ENCODE peak calls at places on chromosomes 5 and 9, in nine cellular contexts. J is upper lobe of left lung; T is transverse colon; I is CD8-positive, alpha-beta T cell; B is heart right ventricle; E is fibroblast of lung; C is tibial nerve; M is PC-3; P is naive thymus-derived CD4-positive, alpha-beta T cell. Q is an unnamed sample. For H3K4me1, the result is how much of the 10 kb centered on the place peaks cover.

GRCh38 chr5:105836906-105837305 is 1833.8 kb downstream of the EFNA5 start:
- DNase-seq in T (no peak), I (no peak), M (no peak), E (no peak), C (no peak), P (no peak), B (no peak), J (no peak), Q (no peak)

GRCh38 chr5:67301285-67301904 is 104.8 kb upstream of the CD180 start:
- DNase-seq in P (no peak), B (peak), I (no peak), C (peak), J (peak), T (peak), M (peak), E (peak), Q (peak)

GRCh38 chr5:138469540-138470321 is 4.5 kb downstream of the EGR1 start:
- DNase-seq in T (peak), I (no peak), J (no peak), C (no peak), E (peak), B (no peak), P (no peak), M (no peak), Q (peak)

GRCh38 chr9:134659688-134660131 is 18.1 kb downstream of the COL5A1 start:
- DNase-seq in E (no peak), M (no peak), P (no peak), J (no peak), I (no peak), T (no peak), C (no peak), B (no peak), Q (no peak)

GRCh38 chr9:74953235-74953741 is 576 bp upstream of the C9orf40 start:
- DNase-seq in I (no peak), T (no peak), C (no peak), J (no peak), M (no peak), P (no peak), B (no peak), E (peak), Q (peak)

GRCh38 chr5:97164846-97165245 is 18.2 kb downstream of the RIOK2 start:
- DNase-seq in C (no peak), J (no peak), T (no peak), B (no peak), I (no peak), E (no peak), P (no peak), M (no peak), Q (peak)

GRCh38 chr5:103450333-103451061 is 112.1 kb downstream of the NUDT12 start:
- DNase-seq in I (no peak), M (peak), J (no peak), E (peak), B (no peak), T (no peak), C (no peak), P (no peak), Q (peak)

GRCh38 chr9:3012843-3013242 is 168.9 kb upstream of the PUM3 start:
- DNase-seq in T (no peak), P (no peak), B (no peak), M (no peak), I (no peak), E (no peak), C (no peak), J (no peak), Q (no peak)

GRCh38 chr5:108521841-108522506 is 140.1 kb upstream of the FBXL17 start:
- DNase-seq in E (peak), I (no peak), M (peak), J (no peak), T (no peak), B (no peak), P (peak), C (no peak), Q (peak)

GRCh38 chr5:101018299-101018698 is 115.2 kb upstream of the ST8SIA4 start:
- DNase-seq in M (peak), P (no peak), C (no peak), B (no peak), I (no peak), T (no peak), J (no peak), E (no peak), Q (no peak)

GRCh38 chr5:79301046-79301712 is 65.2 kb downstream of the JMY start:
- DNase-seq in P (no peak), M (peak), I (no peak), T (no peak), E (peak), B (no peak), C (no peak), J (no peak), Q (no peak)

GRCh38 chr9:4099961-4100360 is 199.9 kb downstream of the GLIS3 start:
- DNase-seq in E (peak), T (no peak), M (no peak), J (no peak), B (no peak), P (no peak), I (no peak), C (no peak), Q (no peak)

GRCh38 chr9:133973791-133974630 is 18.1 kb downstream of the VAV2 start:
- DNase-seq in C (no peak), I (no peak), P (no peak), B (no peak), T (peak), E (no peak), J (no peak), M (no peak), Q (no peak)

GRCh38 chr9:6247266-6247665 is 31.7 kb downstream of the IL33 start:
- DNase-seq in M (peak), B (no peak), E (no peak), I (no peak), C (no peak), T (no peak), P (no peak), J (no peak), Q (peak)

GRCh38 chr9:122383992-122384461 is 13.2 kb downstream of the PTGS1 start:
- DNase-seq in P (no peak), E (peak), I (no peak), J (no peak), T (no peak), C (no peak), M (peak), B (no peak), Q (peak)

GRCh38 chr9:112140936-112141335 is 34.2 kb downstream of the SUSD1 start:
- DNase-seq in M (peak), P (no peak), E (no peak), B (no peak), C (no peak), I (no peak), J (no peak), T (no peak), Q (peak)

GRCh38 chr9:3939820-3940219 is 360.0 kb downstream of the GLIS3 start:
- DNase-seq in I (no peak), T (no peak), B (no peak), P (no peak), C (no peak), M (peak), E (no peak), J (no peak), Q (peak)

GRCh38 chr9:3479516-3480352 is 46.1 kb downstream of the RFX3 start:
- DNase-seq in J (no peak), M (no peak), I (no peak), B (no peak), P (no peak), T (no peak), E (no peak), C (no peak), Q (no peak)

GRCh38 chr5:57494104-57495098 is 11.8 kb upstream of the ACTBL2 start:
- DNase-seq in T (peak), C (no peak), P (no peak), B (peak), E (peak), M (peak), J (peak), I (no peak), Q (peak)

GRCh38 chr9:106620081-106620480 is 242.9 kb upstream of the ZNF462 start:
- DNase-seq in C (no peak), P (no peak), E (no peak), B (no peak), M (no peak), I (no peak), T (no peak), J (no peak), Q (no peak)

GRCh38 chr9:28883209-28883608 is 1309.9 kb upstream of the C9orf72 start:
- DNase-seq in P (no peak), C (no peak), T (no peak), E (no peak), I (no peak), M (no peak), J (no peak), B (no peak), Q (no peak)

GRCh38 chr5:84239509-84239908 is 145.2 kb downstream of the EDIL3 start:
- DNase-seq in C (no peak), E (peak), I (no peak), M (peak), B (no peak), T (no peak), J (no peak), P (no peak), Q (peak)

GRCh38 chr5:131431794-131432193 is 167.9 kb downstream of the CDC42SE2 start:
- DNase-seq in J (no peak), T (no peak), E (no peak), M (no peak), B (no peak), C (no peak), P (no peak), I (no peak), Q (no peak)

GRCh38 chr9:18947772-18948391 is 85.1 kb downstream of the SAXO1 start:
- DNase-seq in J (peak), B (no peak), M (no peak), T (no peak), P (no peak), C (no peak), E (no peak), I (no peak), Q (no peak)

GRCh38 chr5:139709587-139710369 is 61.6 kb downstream of the CXXC5 start:
- DNase-seq in M (no peak), C (no peak), B (peak), I (peak), T (peak), E (no peak), J (no peak), P (peak), Q (no peak)

GRCh38 chr5:66538531-66538930 is 57.7 kb upstream of the MAST4 start:
- DNase-seq in P (no peak), B (no peak), C (no peak), J (no peak), M (no peak), I (no peak), E (no peak), T (no peak), Q (peak)

GRCh38 chr5:156326718-156327259 is at the start of gene SGCD:
- DNase-seq in I (no peak), B (peak), T (peak), J (peak), P (no peak), M (no peak), E (peak), C (peak), Q (no peak)

GRCh38 chr5:79173626-79174025 is 62.0 kb downstream of the BHMT start:
- DNase-seq in I (no peak), E (no peak), T (no peak), M (peak), J (peak), P (no peak), B (no peak), C (no peak), Q (no peak)

GRCh38 chr9:79661926-79662552 is 90.3 kb downstream of the TLE4 start:
- DNase-seq in M (no peak), B (no peak), C (no peak), P (no peak), T (no peak), I (no peak), J (no peak), E (no peak), Q (no peak)

GRCh38 chr9:123400926-123401503 is 45.0 kb downstream of the CRB2 start:
- DNase-seq in J (no peak), P (no peak), T (no peak), I (no peak), B (no peak), E (peak), C (no peak), M (no peak), Q (no peak)

GRCh38 chr5:93756372-93756771 is 15.0 kb upstream of the POU5F2 start:
- DNase-seq in B (no peak), M (no peak), I (no peak), J (no peak), P (no peak), T (no peak), E (no peak), C (no peak), Q (no peak)

GRCh38 chr5:139137703-139138102 is 60.5 kb downstream of the SIL1 start:
- DNase-seq in C (no peak), I (no peak), J (peak), M (peak), B (no peak), T (peak), P (no peak), E (peak), Q (peak)

GRCh38 chr9:98809311-98810105 is 2.0 kb downstream of the GALNT12 start:
- DNase-seq in C (no peak), B (no peak), I (no peak), T (peak), P (no peak), M (no peak), E (no peak), J (no peak), Q (no peak)

GRCh38 chr9:84862786-84863185 is 193.3 kb downstream of the NTRK2 start:
- DNase-seq in T (no peak), M (no peak), I (no peak), B (no peak), P (no peak), J (peak), E (peak), C (no peak), Q (peak)

GRCh38 chr9:75148551-75148950 is 60.2 kb downstream of the OSTF1 start:
- DNase-seq in P (no peak), I (no peak), J (no peak), B (no peak), M (peak), T (no peak), E (peak), C (no peak), Q (peak)

GRCh38 chr5:151183451-151184245 is 26.1 kb upstream of the ANXA6 start:
- DNase-seq in P (no peak), I (no peak), E (no peak), J (peak), C (no peak), T (no peak), M (peak), B (no peak), Q (peak)
- H3K4me1 ChIP-seq in P (under half), I (under half), E (under half), J (under half), C (under half), T (under half), M (under half), B (under half), Q (under half)

DNA sequence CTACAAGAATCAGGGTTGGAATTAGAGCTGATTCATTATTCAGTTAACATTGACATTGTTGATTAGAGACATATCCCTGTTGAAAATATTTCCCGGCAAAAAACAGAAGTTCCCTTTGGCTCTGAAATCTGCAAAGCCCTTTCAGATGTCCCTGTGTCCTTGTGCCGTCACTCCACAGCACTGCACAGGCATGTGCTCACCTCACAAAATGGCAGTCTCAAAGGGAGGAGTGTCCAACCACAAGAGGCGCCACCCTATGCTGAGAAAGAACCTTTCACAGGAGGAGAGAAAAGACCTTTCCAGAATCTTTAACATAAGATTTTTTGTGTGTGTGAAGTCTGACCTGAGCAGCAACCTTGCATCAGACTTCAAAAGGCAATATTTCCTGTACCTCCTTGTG is 112.8 kb upstream of the PRSS3 start:
- DNase-seq in M (no peak), C (no peak), B (no peak), J (no peak), I (no peak), P (no peak), E (no peak), T (no peak), Q (no peak)
- H3K4me1 ChIP-seq in M (under half), C (under half), B (under half), J (under half), I (under half), P (under half), E (under half), T (under half), Q (under half)

DNA sequence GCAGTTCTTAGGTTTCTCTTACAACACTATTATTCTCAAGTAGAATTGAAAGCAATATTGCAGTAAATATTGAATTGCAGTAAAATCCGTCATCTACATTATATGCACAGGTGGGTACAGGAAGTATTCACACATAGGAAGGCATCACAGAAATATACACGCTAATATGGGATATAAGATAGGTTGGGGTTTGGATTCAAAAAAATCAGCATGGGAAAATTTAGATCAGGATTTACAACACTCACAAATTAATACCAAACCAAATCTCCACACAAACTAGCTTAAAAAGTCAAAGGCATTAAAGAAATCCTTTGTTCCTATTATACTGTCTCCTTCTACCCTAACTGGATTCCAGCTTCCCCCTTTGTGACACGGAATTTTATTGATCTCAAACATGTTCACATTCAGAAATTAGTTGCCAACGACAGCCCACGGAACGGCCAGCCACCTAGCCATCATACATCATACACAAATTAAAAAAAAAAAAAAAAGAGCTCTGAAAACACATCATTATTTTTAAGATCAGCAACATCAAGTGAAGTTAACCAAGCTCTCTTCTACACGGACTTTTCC is 2.2 kb downstream of the NR6A1 start:
- DNase-seq in M (no peak), T (no peak), P (no peak), I (no peak), J (no peak), C (no peak), E (peak), B (no peak), Q (no peak)
- H3K4me1 ChIP-seq in M (under half), T (under half), P (under half), I (under half), J (under half), C (under half), E (under half), B (under half), Q (under half)

DNA sequence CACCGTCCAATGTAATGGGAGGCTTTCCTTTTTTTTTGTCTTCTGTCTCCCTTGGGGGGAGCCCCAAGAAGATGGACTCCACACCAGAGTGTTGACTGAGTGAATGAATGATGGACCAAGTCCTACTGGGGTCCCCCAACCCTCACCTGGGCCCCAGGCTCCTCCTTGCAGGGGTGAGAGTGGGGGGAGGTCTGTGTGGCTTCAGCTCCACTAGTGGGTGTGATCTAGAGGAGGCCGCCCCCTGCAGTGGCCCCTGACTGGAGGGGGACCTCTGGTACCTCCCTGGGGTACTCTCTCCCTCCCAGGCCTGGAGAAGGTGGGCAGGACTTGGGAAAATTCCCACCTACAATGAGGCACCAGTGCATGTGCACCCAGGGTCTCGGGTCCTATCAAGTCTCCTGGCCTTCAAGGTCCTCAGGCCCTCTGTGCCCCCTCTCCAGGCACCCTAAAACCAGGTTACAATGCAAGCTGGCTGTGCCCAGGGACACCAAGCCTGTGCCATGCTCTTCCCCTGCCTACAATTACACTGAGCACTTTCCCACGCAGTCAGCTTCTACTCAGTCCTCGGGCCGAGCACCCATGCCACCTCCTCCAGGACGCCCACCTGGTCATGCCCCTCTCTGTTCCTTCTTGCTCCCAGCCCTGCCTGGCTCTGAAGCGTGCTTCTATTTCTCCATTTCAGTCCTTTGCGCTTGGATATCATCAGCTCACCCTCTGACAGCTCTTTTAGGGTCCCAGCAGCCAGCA is 117.2 kb upstream of the PHYKPL start:
- DNase-seq in P (no peak), E (no peak), C (no peak), J (no peak), T (no peak), B (no peak), I (no peak), M (no peak), Q (no peak)
- H3K4me1 ChIP-seq in P (under half), E (under half), C (under half), J (under half), T (under half), B (under half), I (under half), M (under half), Q (under half)

GRCh38 chr5:154298060-154298459 is 107.5 kb downstream of the GALNT10 start:
- DNase-seq in M (no peak), I (no peak), J (no peak), P (no peak), T (no peak), B (no peak), E (no peak), C (no peak), Q (no peak)

GRCh38 chr5:154295551-154295950 is 105.0 kb downstream of the GALNT10 start:
- DNase-seq in J (no peak), I (peak), C (no peak), B (no peak), M (no peak), P (no peak), T (no peak), E (no peak), Q (no peak)

GRCh38 chr5:154300207-154300606 is 109.7 kb downstream of the GALNT10 start:
- DNase-seq in E (no peak), J (no peak), B (no peak), C (no peak), I (no peak), P (no peak), M (no peak), T (no peak), Q (no peak)

GRCh38 chr5:154293219-154293618 is 102.7 kb downstream of the GALNT10 start:
- DNase-seq in J (no peak), P (no peak), B (no peak), I (peak), E (no peak), T (no peak), C (no peak), M (no peak), Q (no peak)

GRCh38 chr5:154296525-154297159 is 106.1 kb downstream of the GALNT10 start:
- DNase-seq in P (no peak), C (no peak), M (peak), J (peak), E (no peak), B (no peak), T (peak), I (no peak), Q (no peak)
- H3K4me1 ChIP-seq in P (under half), C (under half), M (under half), J (under half), E (under half), B (under half), T (under half), I (under half), Q (under half)

GRCh38 chr9:13769006-13769405 is 489.5 kb upstream of the MPDZ start:
- DNase-seq in M (no peak), P (no peak), E (no peak), I (no peak), J (no peak), C (no peak), T (no peak), B (no peak), Q (no peak)
- H3K4me1 ChIP-seq in M (under half), P (under half), E (under half), I (under half), J (under half), C (under half), T (under half), B (under half), Q (under half)